ENCODE peak calls at places on chromosomes 12 and 14, in seven cellular contexts. B is chondrocyte, P is MCF 10A, J is tibial nerve, R is choroid plexus epithelial cell, H is fibroblast of mammary gland, Z is AG09309. K is an unnamed sample.
A peak's percentile ranks its signal among the peaks of the same experiment; 100 is the strongest.

GRCh38 chr14:104104006-104104901 is 18.8 kb downstream of the ASPG start:
- DNase-seq in R (no peak), B (peak; percentile 91), Z (no peak), H (no peak), J (no peak), P (no peak), K (no peak)

GRCh38 chr14:70724944-70725343 is 83.2 kb downstream of the TTC9 start:
- DNase-seq in B (no peak), J (no peak), R (no peak), H (no peak), Z (no peak), P (no peak), K (no peak)

GRCh38 chr14:37508500-37508899 is 86.5 kb downstream of the FOXA1 start:
- DNase-seq in R (peak; percentile 13), H (peak; percentile 11), P (peak; percentile 0), Z (no peak), B (no peak), J (no peak), K (no peak)

GRCh38 chr12:121167232-121167820 is 34.6 kb downstream of the P2RX7 start:
- DNase-seq in B (no peak), P (peak; percentile 67), H (peak; percentile 15), Z (no peak), J (no peak), R (peak; percentile 43), K (no peak)

GRCh38 chr14:75249251-75249957 is 29.2 kb upstream of the FOS start:
- DNase-seq in Z (no peak), B (peak; percentile 47), J (no peak), R (peak; percentile 39), H (no peak), P (peak; percentile 64), K (no peak)

GRCh38 chr12:133026996-133027395 is 10.3 kb upstream of the ZNF84 start:
- DNase-seq in J (no peak), P (no peak), Z (no peak), R (no peak), H (no peak), B (no peak), K (no peak)

GRCh38 chr12:75727577-75727976 is 216.2 kb upstream of the KRR1 start:
- DNase-seq in B (no peak), R (peak; percentile 32), Z (no peak), J (no peak), H (no peak), P (no peak), K (no peak)

GRCh38 chr14:58746261-58746660 is 108.5 kb downstream of the DACT1 start:
- DNase-seq in P (peak; percentile 81), Z (no peak), B (no peak), J (no peak), R (peak; percentile 54), H (peak; percentile 84), K (no peak)

GRCh38 chr12:121388421-121388981 is 11.4 kb upstream of the RNF34 start:
- DNase-seq in Z (peak; percentile 43), H (peak; percentile 58), B (no peak), P (peak; percentile 41), J (no peak), R (peak; percentile 14), K (no peak)

GRCh38 chr12:118098911-118099671 is 4.7 kb downstream of the VSIG10 start:
- DNase-seq in H (no peak), Z (no peak), B (no peak), P (peak; percentile 23), R (no peak), J (no peak), K (no peak)

GRCh38 chr12:82015623-82016347 is 256.6 kb upstream of the PPFIA2 start:
- DNase-seq in B (no peak), Z (no peak), R (no peak), P (no peak), H (no peak), J (no peak), K (no peak)

GRCh38 chr12:115599251-115599811 is 678.2 kb downstream of the MED13L start:
- DNase-seq in H (peak; percentile 32), P (no peak), B (no peak), Z (no peak), J (no peak), R (peak; percentile 10), K (no peak)

GRCh38 chr12:92141585-92142244 is 3.9 kb downstream of the BTG1 start:
- DNase-seq in B (no peak), H (no peak), R (no peak), P (no peak), J (no peak), Z (no peak), K (no peak)

GRCh38 chr12:62783881-62784280 is 151.1 kb downstream of the PPM1H start:
- DNase-seq in B (no peak), J (no peak), Z (no peak), P (no peak), R (no peak), H (no peak), K (no peak)

GRCh38 chr14:105495990-105496830 is 5.2 kb downstream of the TEDC1 start:
- DNase-seq in H (no peak), J (no peak), R (no peak), Z (no peak), B (peak; percentile 85), P (no peak), K (no peak)
- TF ChIP-seq CTCF in H (no peak), J (no peak), R (no peak), Z (no peak), B (no peak), P (no peak), K (no peak)

GRCh38 chr14:32230181-32230580 is 27.1 kb upstream of the RNU6-8 start:
- DNase-seq in Z (no peak), R (peak; percentile 32), J (no peak), B (no peak), H (peak; percentile 68), P (peak; percentile 27), K (no peak)
- TF ChIP-seq CTCF in Z (no peak), R (peak; percentile 6), J (no peak), B (peak; percentile 32), H (no peak), P (no peak), K (no peak)

GRCh38 chr12:79692249-79692619 is 1.5 kb upstream of the PAWR start:
- DNase-seq in J (no peak), Z (no peak), B (no peak), R (no peak), H (no peak), P (no peak), K (no peak)

GRCh38 chr12:79690156-79690605 is 583 bp downstream of the PAWR start:
- DNase-seq in R (peak; percentile 30), H (no peak), Z (no peak), J (no peak), P (no peak), B (peak; percentile 91), K (peak; percentile 50)

GRCh38 chr12:79689477-79690155 is 1.1 kb downstream of the PAWR start:
- DNase-seq in H (peak; percentile 46), J (no peak), P (peak; percentile 79), B (no peak), Z (no peak), R (peak; percentile 75), K (peak; percentile 55)

GRCh38 chr12:79691299-79692248 is 810 bp upstream of the PAWR start:
- DNase-seq in Z (peak; percentile 72), P (peak; percentile 81), H (peak; percentile 88), R (peak; percentile 89), B (peak; percentile 93), J (no peak), K (no peak)

DNA sequence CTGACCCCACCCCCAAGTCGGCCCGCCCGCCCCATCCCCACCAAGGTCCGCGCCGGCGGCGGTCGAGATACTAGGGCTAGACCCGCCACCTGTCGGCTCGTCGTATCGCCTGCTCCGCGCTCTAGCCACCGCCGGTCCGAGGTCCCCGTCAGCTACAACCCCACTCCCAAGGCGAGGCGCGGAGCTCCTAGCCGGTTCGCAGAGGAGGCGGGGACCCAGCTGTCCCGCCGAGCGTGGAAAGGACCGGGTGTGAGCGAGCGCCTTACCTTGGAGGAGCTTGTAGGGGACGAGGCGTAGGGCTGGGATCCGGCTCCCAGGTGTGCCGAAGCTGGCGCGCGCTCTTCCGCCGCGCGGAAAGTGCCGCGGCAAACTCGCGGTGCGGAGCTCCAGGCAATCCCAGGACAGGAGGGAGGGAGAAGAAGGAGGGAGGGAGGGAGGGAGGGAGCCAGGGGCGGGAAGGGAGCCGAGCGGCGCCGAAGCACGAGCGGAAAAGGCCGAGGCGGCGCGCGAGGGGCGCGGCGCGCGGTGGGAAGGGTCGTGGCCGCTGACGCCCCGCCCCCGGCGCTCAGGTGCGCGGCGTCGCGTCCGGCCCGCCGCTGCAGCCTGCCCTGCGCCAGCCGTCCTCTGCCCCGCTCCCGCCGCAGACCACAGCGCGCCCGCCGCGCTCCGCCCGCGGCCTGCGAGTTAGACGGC is at the start of gene PAWR:
- DNase-seq in R (peak; percentile 78), Z (no peak), H (peak; percentile 46), J (peak; percentile 21), B (peak; percentile 95), P (peak; percentile 86), K (peak; percentile 79)
- TF ChIP-seq CTCF in R (peak; percentile 30), Z (peak; percentile 16), H (no peak), J (peak; percentile 17), B (peak; percentile 64), P (peak; percentile 17), K (no peak)

DNA sequence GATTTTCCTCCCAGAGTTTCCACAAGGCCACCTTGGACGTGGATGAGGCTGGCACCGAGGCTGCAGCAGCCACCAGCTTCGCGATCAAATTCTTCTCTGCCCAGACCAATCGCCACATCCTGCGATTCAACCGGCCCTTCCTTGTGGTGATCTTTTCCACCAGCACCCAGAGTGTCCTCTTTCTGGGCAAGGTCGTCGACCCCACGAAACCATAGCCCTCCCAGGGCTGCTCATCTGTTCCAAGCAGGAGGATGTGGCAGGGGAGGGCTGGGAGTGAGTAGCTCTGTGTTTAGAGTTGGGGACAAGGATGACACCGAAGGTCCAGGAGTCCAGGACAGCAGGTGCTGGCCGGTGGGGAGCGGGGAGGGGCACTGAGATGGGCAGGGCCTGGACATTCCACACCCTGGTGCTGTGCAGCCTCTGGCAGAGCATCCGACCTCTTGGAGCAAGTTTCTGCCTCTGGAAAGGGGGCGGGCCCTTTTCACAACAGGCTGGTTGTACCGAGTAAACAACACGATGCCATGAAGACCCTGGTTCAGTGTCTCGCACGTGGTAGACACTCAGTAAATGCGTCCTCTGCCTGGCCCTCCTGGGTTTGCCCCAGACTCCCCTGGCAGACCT is 8.2 kb downstream of the SERPINA4 start:
- DNase-seq in R (no peak), H (no peak), P (no peak), Z (no peak), J (no peak), B (no peak), K (no peak)
- TF ChIP-seq CTCF in R (no peak), H (no peak), P (no peak), Z (no peak), J (no peak), B (no peak), K (no peak)

DNA sequence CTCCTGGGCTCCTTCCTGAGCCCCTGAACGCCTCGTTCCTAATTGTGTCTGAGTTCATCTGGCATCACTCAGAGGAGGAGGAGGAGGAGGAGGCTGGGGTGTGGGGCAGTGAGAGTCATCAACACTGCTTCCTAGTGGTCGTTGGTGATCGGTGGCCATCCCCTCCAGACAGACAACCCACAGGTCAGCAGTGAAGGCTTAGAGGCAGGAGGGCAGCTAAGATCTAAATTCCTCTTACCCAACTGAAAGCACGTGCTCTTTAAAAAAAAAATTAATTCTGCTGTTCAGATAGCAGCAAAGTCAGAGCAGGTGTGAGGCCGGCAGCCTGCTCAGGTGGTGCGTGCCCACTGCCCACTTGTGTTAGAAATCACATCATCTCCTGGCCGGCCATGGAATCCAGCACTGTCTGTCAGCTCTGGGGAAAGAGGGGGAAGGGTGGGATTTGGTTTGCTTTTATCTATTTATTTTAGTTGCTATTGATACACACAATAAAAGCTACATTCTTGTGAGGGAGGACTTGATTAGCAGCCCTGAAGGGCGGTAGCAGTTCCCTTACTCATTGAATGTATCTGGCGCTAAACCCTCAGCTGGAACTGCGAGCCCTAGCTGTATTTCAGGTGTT is 46.6 kb downstream of the PPP2R5C start:
- DNase-seq in Z (no peak), B (no peak), R (no peak), H (peak; percentile 52), P (no peak), J (no peak), K (peak; percentile 15)
- TF ChIP-seq CTCF in Z (peak; percentile 7), B (no peak), R (no peak), H (peak; percentile 14), P (no peak), J (no peak), K (no peak)